ENCODE peak calls at places on chromosomes 7 and 10, in four cellular contexts. One of them, this sample, is unnamed.

GRCh38 chr10:109895095-109895818 is 28.1 kb downstream of the XPNPEP1 start:
- DNase-seq in WERI-Rb-1: no peak
- DNase-seq in stimulated activated CD8-positive, alpha-beta memory T cell treated with anti-CD3 and anti-CD28 coated beads, Interleukin-15, amount 100 ng/mL, for 4 hours: no peak
- DNase-seq in GOT3: no peak
- DNase-seq in this sample: peak; percentile 80

GRCh38 chr10:4650572-4650971 is 175.4 kb upstream of the AKR1E2 start:
- DNase-seq in stimulated activated CD8-positive, alpha-beta memory T cell treated with anti-CD3 and anti-CD28 coated beads, Interleukin-15, amount 100 ng/mL, for 4 hours: no peak
- DNase-seq in WERI-Rb-1: no peak
- DNase-seq in GOT3: no peak
- DNase-seq in this sample: no peak

GRCh38 chr10:7810443-7810842 is 7.9 kb upstream of the TAF3 start:
- DNase-seq in WERI-Rb-1: no peak
- DNase-seq in stimulated activated CD8-positive, alpha-beta memory T cell treated with anti-CD3 and anti-CD28 coated beads, Interleukin-15, amount 100 ng/mL, for 4 hours: no peak
- DNase-seq in GOT3: no peak
- DNase-seq in this sample: no peak

GRCh38 chr7:50227623-50228618 is 76.6 kb upstream of the IKZF1 start:
- DNase-seq in GOT3: no peak
- DNase-seq in WERI-Rb-1: no peak
- DNase-seq in stimulated activated CD8-positive, alpha-beta memory T cell treated with anti-CD3 and anti-CD28 coated beads, Interleukin-15, amount 100 ng/mL, for 4 hours: no peak
- DNase-seq in this sample: no peak

GRCh38 chr10:100668001-100668400 is 77.4 kb upstream of the PAX2 start:
- DNase-seq in WERI-Rb-1: no peak
- DNase-seq in GOT3: no peak
- DNase-seq in stimulated activated CD8-positive, alpha-beta memory T cell treated with anti-CD3 and anti-CD28 coated beads, Interleukin-15, amount 100 ng/mL, for 4 hours: no peak
- DNase-seq in this sample: no peak

GRCh38 chr10:102534333-102534732 is 30.6 kb downstream of the SUFU start:
- DNase-seq in stimulated activated CD8-positive, alpha-beta memory T cell treated with anti-CD3 and anti-CD28 coated beads, Interleukin-15, amount 100 ng/mL, for 4 hours: no peak
- DNase-seq in WERI-Rb-1: no peak
- DNase-seq in GOT3: no peak
- DNase-seq in this sample: no peak

GRCh38 chr7:25250386-25250785 is 22.1 kb upstream of the NPVF start:
- DNase-seq in stimulated activated CD8-positive, alpha-beta memory T cell treated with anti-CD3 and anti-CD28 coated beads, Interleukin-15, amount 100 ng/mL, for 4 hours: no peak
- DNase-seq in WERI-Rb-1: no peak
- DNase-seq in GOT3: no peak
- DNase-seq in this sample: no peak

GRCh38 chr7:141386881-141387280 is 164.3 kb upstream of the AGK start:
- DNase-seq in WERI-Rb-1: no peak
- DNase-seq in GOT3: no peak
- DNase-seq in stimulated activated CD8-positive, alpha-beta memory T cell treated with anti-CD3 and anti-CD28 coated beads, Interleukin-15, amount 100 ng/mL, for 4 hours: no peak
- DNase-seq in this sample: no peak

GRCh38 chr10:103545366-103545765 is 51.9 kb downstream of the NEURL1 start:
- DNase-seq in GOT3: no peak
- DNase-seq in stimulated activated CD8-positive, alpha-beta memory T cell treated with anti-CD3 and anti-CD28 coated beads, Interleukin-15, amount 100 ng/mL, for 4 hours: no peak
- DNase-seq in WERI-Rb-1: no peak
- DNase-seq in this sample: no peak

GRCh38 chr7:95609277-95609971 is 13.1 kb upstream of the PDK4 start:
- DNase-seq in stimulated activated CD8-positive, alpha-beta memory T cell treated with anti-CD3 and anti-CD28 coated beads, Interleukin-15, amount 100 ng/mL, for 4 hours: no peak
- DNase-seq in GOT3: no peak
- DNase-seq in WERI-Rb-1: no peak
- DNase-seq in this sample: no peak

GRCh38 chr7:33650828-33651227 is 254.5 kb upstream of the BMPER start:
- DNase-seq in stimulated activated CD8-positive, alpha-beta memory T cell treated with anti-CD3 and anti-CD28 coated beads, Interleukin-15, amount 100 ng/mL, for 4 hours: no peak
- DNase-seq in WERI-Rb-1: no peak
- DNase-seq in GOT3: no peak
- DNase-seq in this sample: no peak

GRCh38 chr10:66752714-66753113 is 173.1 kb upstream of the LRRTM3 start:
- DNase-seq in GOT3: no peak
- DNase-seq in stimulated activated CD8-positive, alpha-beta memory T cell treated with anti-CD3 and anti-CD28 coated beads, Interleukin-15, amount 100 ng/mL, for 4 hours: no peak
- DNase-seq in WERI-Rb-1: no peak
- DNase-seq in this sample: no peak

GRCh38 chr10:71326464-71326881 is 7.4 kb downstream of the SLC29A3 start:
- DNase-seq in WERI-Rb-1: peak; percentile 35
- DNase-seq in GOT3: no peak
- DNase-seq in stimulated activated CD8-positive, alpha-beta memory T cell treated with anti-CD3 and anti-CD28 coated beads, Interleukin-15, amount 100 ng/mL, for 4 hours: no peak
- DNase-seq in this sample: no peak

GRCh38 chr7:150941983-150942590 is 36.0 kb downstream of the KCNH2 start:
- DNase-seq in stimulated activated CD8-positive, alpha-beta memory T cell treated with anti-CD3 and anti-CD28 coated beads, Interleukin-15, amount 100 ng/mL, for 4 hours: no peak
- DNase-seq in GOT3: no peak
- DNase-seq in WERI-Rb-1: no peak
- DNase-seq in this sample: no peak

GRCh38 chr10:78763651-78764395 is 304.9 kb upstream of the ZMIZ1 start:
- DNase-seq in GOT3: no peak
- DNase-seq in stimulated activated CD8-positive, alpha-beta memory T cell treated with anti-CD3 and anti-CD28 coated beads, Interleukin-15, amount 100 ng/mL, for 4 hours: no peak
- DNase-seq in WERI-Rb-1: no peak
- DNase-seq in this sample: no peak

GRCh38 chr10:59284111-59284975 is 78.0 kb downstream of the FAM13C start:
- DNase-seq in WERI-Rb-1: no peak
- DNase-seq in GOT3: no peak
- DNase-seq in stimulated activated CD8-positive, alpha-beta memory T cell treated with anti-CD3 and anti-CD28 coated beads, Interleukin-15, amount 100 ng/mL, for 4 hours: no peak
- DNase-seq in this sample: no peak

GRCh38 chr7:133207687-133208086 is 45.2 kb upstream of the EXOC4 start:
- DNase-seq in GOT3: no peak
- DNase-seq in WERI-Rb-1: no peak
- DNase-seq in stimulated activated CD8-positive, alpha-beta memory T cell treated with anti-CD3 and anti-CD28 coated beads, Interleukin-15, amount 100 ng/mL, for 4 hours: no peak
- DNase-seq in this sample: no peak

This sample was measured in head of caudate nucleus.